ENCODE peak calls at places on chromosomes 1 and 21, in eight cellular contexts. P, Q, F, N, Y, R, S and W are unnamed samples.

GRCh38 chr21:42674351-42674940 is 21.0 kb downstream of the PDE9A start:
- DNase-seq in P (peak; percentile 24), Q (no peak), F (no peak), N (no peak), Y (no peak), R (peak; percentile 85), S (no peak), W (no peak)

GRCh38 chr1:76040327-76040868 is 34.1 kb upstream of the ST6GALNAC3 start:
- DNase-seq in P (peak; percentile 14), Q (no peak), F (peak; percentile 60), N (no peak), Y (no peak), R (peak; percentile 78), S (no peak), W (no peak)

GRCh38 chr1:64823691-64824476 is 79.0 kb downstream of the RAVER2 start:
- DNase-seq in P (peak; percentile 71), Q (peak; percentile 59), F (no peak), N (no peak), Y (peak; percentile 80), R (peak; percentile 85), S (peak; percentile 84), W (peak; percentile 56)

GRCh38 chr1:115069186-115069585 is 20.1 kb downstream of the TSPAN2 start:
- DNase-seq in P (no peak), Q (peak; percentile 87), F (no peak), N (no peak), Y (peak; percentile 83), R (no peak), S (peak; percentile 73), W (no peak)

GRCh38 chr21:37253991-37254390 is 13.1 kb downstream of the VPS26C start:
- DNase-seq in P (no peak), Q (no peak), F (no peak), N (no peak), Y (no peak), R (no peak), S (no peak), W (no peak)

GRCh38 chr1:41890841-41891311 is 27.8 kb downstream of the HIVEP3 start:
- DNase-seq in P (no peak), Q (peak; percentile 56), F (peak; percentile 36), N (no peak), Y (no peak), R (no peak), S (no peak), W (no peak)

GRCh38 chr1:5425304-5425703 is 566.9 kb downstream of the NPHP4 start:
- DNase-seq in P (no peak), Q (no peak), F (no peak), N (no peak), Y (no peak), R (no peak), S (no peak), W (no peak)

GRCh38 chr1:153538315-153538821 is 2.4 kb downstream of the S100A5 start:
- DNase-seq in P (no peak), Q (no peak), F (peak; percentile 90), N (no peak), Y (no peak), R (no peak), S (peak; percentile 64), W (no peak)

GRCh38 chr1:41578712-41579335 is 94.3 kb upstream of the EDN2 start:
- DNase-seq in P (no peak), Q (no peak), F (no peak), N (no peak), Y (peak; percentile 50), R (no peak), S (peak; percentile 49), W (no peak)

GRCh38 chr1:15616704-15617172 is 520 bp upstream of the DDI2 start:
- DNase-seq in P (no peak), Q (no peak), F (no peak), N (peak; percentile 30), Y (no peak), R (no peak), S (no peak), W (no peak)

GRCh38 chr1:62285984-62286481 is 33.2 kb downstream of the KANK4 start:
- DNase-seq in P (no peak), Q (peak; percentile 9), F (no peak), N (no peak), Y (no peak), R (no peak), S (peak; percentile 19), W (no peak)

GRCh38 chr1:224617410-224618361 is 1.6 kb downstream of the CNIH3 start:
- DNase-seq in P (no peak), Q (no peak), F (no peak), N (no peak), Y (no peak), R (no peak), S (no peak), W (no peak)

GRCh38 chr21:39430016-39430415 is 15.6 kb downstream of the LCA5L start:
- DNase-seq in P (no peak), Q (no peak), F (no peak), N (no peak), Y (no peak), R (no peak), S (no peak), W (no peak)
- TF ChIP-seq CTCF in P (no peak), Q (no peak), F (no peak), N (no peak), Y (no peak), R (no peak), S (no peak), W (no peak)

GRCh38 chr1:214331180-214331579 is 50.2 kb downstream of the SMYD2 start:
- DNase-seq in P (no peak), Q (no peak), F (no peak), N (no peak), Y (no peak), R (peak; percentile 22), S (no peak), W (no peak)

GRCh38 chr1:214332950-214333798 is 52.2 kb downstream of the SMYD2 start:
- DNase-seq in P (peak; percentile 59), Q (no peak), F (peak; percentile 50), N (peak; percentile 25), Y (peak; percentile 76), R (peak; percentile 64), S (peak; percentile 68), W (peak; percentile 62)

GRCh38 chr1:214330715-214331114 is 49.8 kb downstream of the SMYD2 start:
- DNase-seq in P (no peak), Q (no peak), F (no peak), N (no peak), Y (no peak), R (no peak), S (no peak), W (no peak)

GRCh38 chr1:214330240-214330639 is 49.3 kb downstream of the SMYD2 start:
- DNase-seq in P (no peak), Q (no peak), F (no peak), N (no peak), Y (no peak), R (no peak), S (no peak), W (no peak)

DNA sequence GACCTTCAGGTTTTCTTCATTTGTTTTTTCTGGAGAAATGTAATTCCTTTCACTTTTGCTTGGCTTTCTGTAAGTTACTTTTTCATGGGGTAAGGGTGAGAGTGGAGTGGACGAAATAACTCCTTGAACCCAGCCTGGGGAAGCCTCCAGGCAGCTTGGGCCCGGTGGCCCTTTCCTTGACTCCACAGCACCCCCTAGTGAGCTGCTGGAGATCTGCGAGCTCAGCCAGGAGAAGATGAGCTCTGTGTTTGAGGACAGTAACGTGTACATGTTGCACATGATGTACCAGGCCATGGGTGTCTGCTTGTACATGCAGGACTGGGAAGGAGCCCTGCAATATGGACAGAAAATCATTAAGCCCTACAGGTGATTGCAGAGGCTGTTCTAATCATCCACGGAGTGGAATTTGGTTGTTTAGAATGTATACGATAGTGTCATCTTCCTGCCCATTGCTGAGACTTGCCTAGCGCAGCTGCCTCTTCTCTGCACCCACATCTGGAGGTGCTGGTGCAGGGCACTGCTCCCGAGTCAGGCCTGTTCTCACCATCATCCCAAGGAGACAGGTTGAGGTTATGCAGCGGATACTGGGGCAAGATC is 51.0 kb downstream of the SMYD2 start:
- DNase-seq in P (peak; percentile 65), Q (peak; percentile 30), F (peak; percentile 61), N (peak; percentile 65), Y (no peak), R (peak; percentile 59), S (peak; percentile 75), W (peak; percentile 78)
- TF ChIP-seq CTCF in P (peak; percentile 77), Q (peak; percentile 92), F (peak; percentile 62), N (peak; percentile 77), Y (peak; percentile 19), R (peak; percentile 66), S (peak; percentile 98), W (peak; percentile 83)

GRCh38 chr1:10940838-10941237 is 71.6 kb upstream of the TARDBP start:
- DNase-seq in P (no peak), Q (no peak), F (no peak), N (no peak), Y (no peak), R (no peak), S (no peak), W (no peak)

GRCh38 chr1:10936998-10937901 is 75.2 kb upstream of the TARDBP start:
- DNase-seq in P (no peak), Q (no peak), F (no peak), N (no peak), Y (no peak), R (no peak), S (no peak), W (no peak)

GRCh38 chr1:10939654-10940450 is 72.6 kb upstream of the TARDBP start:
- DNase-seq in P (no peak), Q (no peak), F (no peak), N (peak; percentile 35), Y (no peak), R (no peak), S (no peak), W (peak; percentile 83)

GRCh38 chr1:10940451-10940804 is 72.0 kb upstream of the TARDBP start:
- DNase-seq in P (no peak), Q (no peak), F (no peak), N (no peak), Y (no peak), R (no peak), S (no peak), W (no peak)

DNA sequence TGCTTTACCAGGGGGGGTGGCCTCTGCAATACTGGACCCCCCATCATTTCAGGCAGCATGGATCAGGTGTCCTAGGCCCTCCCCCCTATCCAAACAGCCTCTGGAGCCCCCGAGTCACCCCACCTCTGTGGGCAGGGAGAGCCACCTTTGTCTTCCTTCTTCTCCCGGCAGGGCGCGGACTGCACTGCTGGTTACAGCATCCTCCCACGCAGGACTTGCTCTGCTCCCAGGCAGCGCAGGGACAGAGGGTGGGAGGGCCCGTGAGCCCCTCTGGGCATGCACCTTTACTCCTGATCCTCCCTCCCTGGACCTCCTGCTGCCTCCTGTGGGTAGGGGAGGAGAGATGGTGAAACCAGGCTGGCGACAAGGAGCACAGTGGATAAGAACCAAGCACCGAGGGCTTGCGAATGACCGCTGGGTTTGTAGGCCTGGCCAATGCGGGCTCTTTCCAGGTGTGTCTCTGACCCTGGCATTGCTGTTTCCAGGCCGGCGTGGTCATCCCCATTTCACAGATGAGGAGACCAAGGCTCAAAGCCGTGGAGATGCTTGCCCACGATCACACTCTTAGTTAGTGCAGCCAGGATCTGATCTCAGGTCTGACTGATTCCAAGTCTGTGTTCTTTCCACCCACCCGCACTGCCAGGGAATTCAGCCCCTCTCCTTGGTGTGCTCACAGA is 73.6 kb upstream of the TARDBP start:
- DNase-seq in P (no peak), Q (no peak), F (no peak), N (no peak), Y (no peak), R (no peak), S (no peak), W (no peak)
- TF ChIP-seq CTCF in P (no peak), Q (no peak), F (no peak), N (no peak), Y (no peak), R (no peak), S (no peak), W (no peak)

GRCh38 chr1:243973169-243973568 is 77.9 kb upstream of the ZBTB18 start:
- DNase-seq in P (no peak), Q (no peak), F (no peak), N (no peak), Y (no peak), R (no peak), S (no peak), W (no peak)
- TF ChIP-seq CTCF in P (no peak), Q (no peak), F (no peak), N (no peak), Y (no peak), R (no peak), S (no peak), W (no peak)